ENCODE peak calls at places on chromosomes 3 and 15, in six cellular contexts. E, M, G, R, J and K are unnamed samples.
A peak's percentile ranks its signal among the peaks of the same experiment; 100 is the strongest.

GRCh38 chr3:170320471-170321121 is 36.9 kb upstream of the SKIL start:
- DNase-seq in J (peak; percentile 56), R (no peak), M (no peak), E (no peak), G (no peak), K (no peak)

GRCh38 chr15:96342611-96343528 is 12.4 kb downstream of the NR2F2 start:
- DNase-seq in R (no peak), M (no peak), E (no peak), G (no peak), J (peak; percentile 17), K (no peak)

GRCh38 chr15:88638626-88639372 is at the start of gene ISG20:
- DNase-seq in M (peak; percentile 100), G (peak; percentile 97), E (peak; percentile 56), J (peak; percentile 99), R (peak; percentile 59), K (peak; percentile 95)

GRCh38 chr3:141878326-141878725 is 1.9 kb downstream of the ATP1B3 start:
- DNase-seq in R (no peak), E (no peak), J (peak; percentile 2), G (no peak), M (no peak), K (no peak)

GRCh38 chr3:36227982-36228381 is 152.3 kb upstream of the STAC start:
- DNase-seq in J (no peak), E (no peak), G (no peak), R (no peak), M (no peak), K (no peak)

GRCh38 chr3:100465871-100466777 is 26.3 kb upstream of the TMEM45A start:
- DNase-seq in G (no peak), E (no peak), R (no peak), M (no peak), J (peak; percentile 6), K (no peak)

GRCh38 chr15:88769161-88769971 is 33.9 kb upstream of the ACAN start:
- DNase-seq in M (no peak), E (no peak), G (no peak), R (no peak), J (no peak), K (no peak)

GRCh38 chr15:98403569-98403968 is 244.8 kb upstream of the IGF1R start:
- DNase-seq in R (no peak), M (no peak), E (no peak), J (no peak), G (no peak), K (no peak)

GRCh38 chr3:10273697-10274305 is 18.9 kb downstream of the GHRL start:
- DNase-seq in M (no peak), R (no peak), E (no peak), J (peak; percentile 87), G (no peak), K (no peak)

GRCh38 chr15:74835312-74835823 is 7.6 kb downstream of the ULK3 start:
- DNase-seq in G (peak; percentile 26), M (no peak), J (peak; percentile 80), E (no peak), R (peak; percentile 72), K (no peak)

GRCh38 chr3:10653241-10653640 is 147.9 kb upstream of the ATP2B2 start:
- DNase-seq in M (no peak), J (no peak), R (no peak), G (no peak), E (no peak), K (no peak)

GRCh38 chr3:71512000-71512399 is 71.5 kb downstream of the FOXP1 start:
- DNase-seq in J (peak; percentile 33), R (no peak), G (peak; percentile 38), M (no peak), E (no peak), K (no peak)

GRCh38 chr3:182399978-182400737 is 393.1 kb upstream of the ATP11B start:
- DNase-seq in G (no peak), M (no peak), R (no peak), J (peak; percentile 2), E (no peak), K (no peak)

GRCh38 chr3:48662753-48663488 is at the start of gene CELSR3:
- DNase-seq in M (no peak), R (peak; percentile 87), J (peak; percentile 88), G (peak; percentile 33), E (peak; percentile 69), K (peak; percentile 75)

GRCh38 chr15:83489690-83490089 is 42.5 kb downstream of the SH3GL3 start:
- DNase-seq in J (no peak), R (no peak), G (no peak), M (no peak), E (no peak), K (no peak)

GRCh38 chr15:92377083-92377789 is 16.4 kb upstream of the ST8SIA2 start:
- DNase-seq in J (peak; percentile 15), R (no peak), M (no peak), E (no peak), G (no peak), K (no peak)

GRCh38 chr3:10933958-10934481 is 58.5 kb upstream of the SLC6A1 start:
- DNase-seq in R (no peak), J (no peak), M (no peak), G (no peak), E (no peak), K (no peak)

GRCh38 chr15:40097968-40098476 is 10.7 kb downstream of the BMF start:
- DNase-seq in E (no peak), R (peak; percentile 30), M (no peak), J (no peak), G (no peak), K (no peak)

GRCh38 chr3:161914703-161915102 is 418.1 kb downstream of the OTOL1 start:
- DNase-seq in J (peak; percentile 74), R (peak; percentile 23), G (no peak), E (peak; percentile 63), M (peak; percentile 2), K (no peak)

GRCh38 chr3:177591371-177591770 is 394.1 kb upstream of the TBL1XR1 start:
- DNase-seq in J (peak; percentile 13), R (peak; percentile 14), M (no peak), E (no peak), G (no peak), K (no peak)

GRCh38 chr15:88537591-88538317 is 8.7 kb downstream of the DET1 start:
- DNase-seq in M (no peak), G (no peak), E (no peak), J (no peak), R (no peak), K (no peak)

GRCh38 chr15:34360298-34360697 is 6.7 kb downstream of the LPCAT4 start:
- DNase-seq in R (peak; percentile 14), J (peak; percentile 74), G (no peak), M (no peak), E (no peak), K (no peak)